ENCODE peak calls at places on chromosomes 16 and 17, in seven cellular contexts. One of them, this sample, is unnamed.

GRCh38 chr16:66486773-66487579 is 59.9 kb downstream of the BEAN1 start:
- DNase-seq in glutamatergic neuron: no peak
- DNase-seq in omental fat pad: no peak
- DNase-seq in NCI-H1105 treated with DMSO at 0.1 percent for 48 hours: no peak
- DNase-seq in A549: peak
- DNase-seq in stimulated activated naive B cell treated with anti-CD40 and anti-IgM and Interleukin-4, amounts not matched to agents 10 μg/mL and 1 μg/mL and 100 μg/mL, for 72 hours: no peak
- DNase-seq in fibroblast of the conjunctiva: peak
- DNase-seq in this sample: peak

GRCh38 chr17:320809-321385 is 31.7 kb downstream of the RPH3AL start:
- DNase-seq in glutamatergic neuron: peak
- DNase-seq in omental fat pad: no peak
- DNase-seq in NCI-H1105 treated with DMSO at 0.1 percent for 48 hours: no peak
- DNase-seq in A549: peak
- DNase-seq in stimulated activated naive B cell treated with anti-CD40 and anti-IgM and Interleukin-4, amounts not matched to agents 10 μg/mL and 1 μg/mL and 100 μg/mL, for 72 hours: no peak
- DNase-seq in fibroblast of the conjunctiva: no peak
- DNase-seq in this sample: no peak

GRCh38 chr17:39808409-39808997 is 55.6 kb downstream of the IKZF3 start:
- DNase-seq in glutamatergic neuron: no peak
- DNase-seq in omental fat pad: no peak
- DNase-seq in NCI-H1105 treated with DMSO at 0.1 percent for 48 hours: no peak
- DNase-seq in A549: no peak
- DNase-seq in stimulated activated naive B cell treated with anti-CD40 and anti-IgM and Interleukin-4, amounts not matched to agents 10 μg/mL and 1 μg/mL and 100 μg/mL, for 72 hours: no peak
- DNase-seq in fibroblast of the conjunctiva: no peak
- DNase-seq in this sample: no peak

GRCh38 chr17:17320188-17320910 is 17.2 kb downstream of the NT5M start:
- DNase-seq in glutamatergic neuron: no peak
- DNase-seq in omental fat pad: no peak
- DNase-seq in NCI-H1105 treated with DMSO at 0.1 percent for 48 hours: no peak
- DNase-seq in A549: no peak
- DNase-seq in stimulated activated naive B cell treated with anti-CD40 and anti-IgM and Interleukin-4, amounts not matched to agents 10 μg/mL and 1 μg/mL and 100 μg/mL, for 72 hours: no peak
- DNase-seq in fibroblast of the conjunctiva: no peak
- DNase-seq in this sample: no peak

GRCh38 chr16:54462151-54462651 is 175.6 kb upstream of the IRX3 start:
- DNase-seq in glutamatergic neuron: no peak
- DNase-seq in omental fat pad: no peak
- DNase-seq in NCI-H1105 treated with DMSO at 0.1 percent for 48 hours: no peak
- DNase-seq in A549: no peak
- DNase-seq in stimulated activated naive B cell treated with anti-CD40 and anti-IgM and Interleukin-4, amounts not matched to agents 10 μg/mL and 1 μg/mL and 100 μg/mL, for 72 hours: no peak
- DNase-seq in fibroblast of the conjunctiva: no peak
- DNase-seq in this sample: no peak

GRCh38 chr17:33055746-33056145 is 64.1 kb downstream of the SPACA3 start:
- DNase-seq in glutamatergic neuron: no peak
- DNase-seq in omental fat pad: no peak
- DNase-seq in NCI-H1105 treated with DMSO at 0.1 percent for 48 hours: no peak
- DNase-seq in A549: no peak
- DNase-seq in stimulated activated naive B cell treated with anti-CD40 and anti-IgM and Interleukin-4, amounts not matched to agents 10 μg/mL and 1 μg/mL and 100 μg/mL, for 72 hours: no peak
- DNase-seq in fibroblast of the conjunctiva: no peak
- DNase-seq in this sample: no peak

GRCh38 chr17:19533036-19533717 is 477 bp upstream of the SLC47A1 start:
- DNase-seq in glutamatergic neuron: no peak
- DNase-seq in omental fat pad: no peak
- DNase-seq in NCI-H1105 treated with DMSO at 0.1 percent for 48 hours: no peak
- DNase-seq in A549: no peak
- DNase-seq in stimulated activated naive B cell treated with anti-CD40 and anti-IgM and Interleukin-4, amounts not matched to agents 10 μg/mL and 1 μg/mL and 100 μg/mL, for 72 hours: no peak
- DNase-seq in fibroblast of the conjunctiva: no peak
- DNase-seq in this sample: no peak

GRCh38 chr16:89612415-89612814 is 1.0 kb upstream of the DPEP1 start:
- DNase-seq in glutamatergic neuron: no peak
- DNase-seq in omental fat pad: no peak
- DNase-seq in NCI-H1105 treated with DMSO at 0.1 percent for 48 hours: no peak
- DNase-seq in A549: no peak
- DNase-seq in stimulated activated naive B cell treated with anti-CD40 and anti-IgM and Interleukin-4, amounts not matched to agents 10 μg/mL and 1 μg/mL and 100 μg/mL, for 72 hours: no peak
- DNase-seq in fibroblast of the conjunctiva: no peak
- DNase-seq in this sample: no peak

GRCh38 chr16:75624921-75625334 is 1.8 kb upstream of the ADAT1 start:
- DNase-seq in glutamatergic neuron: no peak
- DNase-seq in omental fat pad: no peak
- DNase-seq in NCI-H1105 treated with DMSO at 0.1 percent for 48 hours: no peak
- DNase-seq in A549: peak
- DNase-seq in stimulated activated naive B cell treated with anti-CD40 and anti-IgM and Interleukin-4, amounts not matched to agents 10 μg/mL and 1 μg/mL and 100 μg/mL, for 72 hours: no peak
- DNase-seq in fibroblast of the conjunctiva: no peak
- DNase-seq in this sample: no peak

GRCh38 chr16:53370827-53371226 is 63.4 kb upstream of the RBL2 start:
- DNase-seq in glutamatergic neuron: no peak
- DNase-seq in omental fat pad: no peak
- DNase-seq in NCI-H1105 treated with DMSO at 0.1 percent for 48 hours: no peak
- DNase-seq in A549: no peak
- DNase-seq in stimulated activated naive B cell treated with anti-CD40 and anti-IgM and Interleukin-4, amounts not matched to agents 10 μg/mL and 1 μg/mL and 100 μg/mL, for 72 hours: no peak
- DNase-seq in fibroblast of the conjunctiva: no peak
- DNase-seq in this sample: no peak

GRCh38 chr17:77786740-77787505 is 171.6 kb upstream of the TNRC6C start:
- DNase-seq in glutamatergic neuron: peak
- DNase-seq in omental fat pad: no peak
- DNase-seq in NCI-H1105 treated with DMSO at 0.1 percent for 48 hours: peak
- DNase-seq in A549: no peak
- DNase-seq in stimulated activated naive B cell treated with anti-CD40 and anti-IgM and Interleukin-4, amounts not matched to agents 10 μg/mL and 1 μg/mL and 100 μg/mL, for 72 hours: no peak
- DNase-seq in fibroblast of the conjunctiva: no peak
- DNase-seq in this sample: no peak

GRCh38 chr17:72474740-72475477 is 354.1 kb downstream of the SOX9 start:
- DNase-seq in glutamatergic neuron: no peak
- DNase-seq in omental fat pad: no peak
- DNase-seq in NCI-H1105 treated with DMSO at 0.1 percent for 48 hours: no peak
- DNase-seq in A549: peak
- DNase-seq in stimulated activated naive B cell treated with anti-CD40 and anti-IgM and Interleukin-4, amounts not matched to agents 10 μg/mL and 1 μg/mL and 100 μg/mL, for 72 hours: no peak
- DNase-seq in fibroblast of the conjunctiva: no peak
- DNase-seq in this sample: no peak

GRCh38 chr17:76013377-76013932 is 12.8 kb downstream of the CDK3 start:
- DNase-seq in glutamatergic neuron: no peak
- DNase-seq in omental fat pad: no peak
- DNase-seq in NCI-H1105 treated with DMSO at 0.1 percent for 48 hours: no peak
- DNase-seq in A549: no peak
- DNase-seq in stimulated activated naive B cell treated with anti-CD40 and anti-IgM and Interleukin-4, amounts not matched to agents 10 μg/mL and 1 μg/mL and 100 μg/mL, for 72 hours: no peak
- DNase-seq in fibroblast of the conjunctiva: no peak
- DNase-seq in this sample: no peak

GRCh38 chr17:42632949-42633444 is 23.5 kb downstream of the TUBG1 start:
- DNase-seq in glutamatergic neuron: no peak
- DNase-seq in omental fat pad: no peak
- DNase-seq in NCI-H1105 treated with DMSO at 0.1 percent for 48 hours: no peak
- DNase-seq in A549: no peak
- DNase-seq in stimulated activated naive B cell treated with anti-CD40 and anti-IgM and Interleukin-4, amounts not matched to agents 10 μg/mL and 1 μg/mL and 100 μg/mL, for 72 hours: no peak
- DNase-seq in fibroblast of the conjunctiva: no peak
- DNase-seq in this sample: no peak

This sample was measured in smooth muscle cell of the brain vasculature.